ENCODE peak calls at places on chromosome 18, in four cellular contexts. One of them, this sample, is unnamed.

GRCh38 chr18:12287684-12288405 is 20.2 kb upstream of the TUBB6 start:
- DNase-seq in kidney: peak
- DNase-seq in GM03348: peak
- DNase-seq in NCI-H1092 treated with DMSO at 0.1 percent for 48 hours: no peak
- DNase-seq in this sample: no peak

GRCh38 chr18:49650426-49650891 is 88.6 kb downstream of the LIPG start:
- DNase-seq in kidney: no peak
- DNase-seq in GM03348: no peak
- DNase-seq in NCI-H1092 treated with DMSO at 0.1 percent for 48 hours: no peak
- DNase-seq in this sample: no peak

GRCh38 chr18:13374468-13375301 is 156.1 kb downstream of the LDLRAD4 start:
- DNase-seq in kidney: no peak
- DNase-seq in GM03348: no peak
- DNase-seq in NCI-H1092 treated with DMSO at 0.1 percent for 48 hours: peak
- DNase-seq in this sample: no peak

GRCh38 chr18:35201502-35201901 is 39.3 kb upstream of the ZNF397 start:
- DNase-seq in kidney: no peak
- DNase-seq in GM03348: no peak
- DNase-seq in NCI-H1092 treated with DMSO at 0.1 percent for 48 hours: peak
- DNase-seq in this sample: peak

GRCh38 chr18:35088931-35089330 is 47.7 kb downstream of the MAPRE2 start:
- DNase-seq in kidney: no peak
- DNase-seq in GM03348: no peak
- DNase-seq in NCI-H1092 treated with DMSO at 0.1 percent for 48 hours: no peak
- DNase-seq in this sample: no peak

GRCh38 chr18:48006415-48007175 is 76.1 kb upstream of the SMAD2 start:
- DNase-seq in kidney: no peak
- DNase-seq in GM03348: no peak
- DNase-seq in NCI-H1092 treated with DMSO at 0.1 percent for 48 hours: no peak
- DNase-seq in this sample: no peak

GRCh38 chr18:71327443-71328120 is 1038.7 kb downstream of the SOCS6 start:
- DNase-seq in kidney: no peak
- DNase-seq in GM03348: no peak
- DNase-seq in NCI-H1092 treated with DMSO at 0.1 percent for 48 hours: no peak
- DNase-seq in this sample: no peak

GRCh38 chr18:45335644-45336043 is 279.6 kb upstream of the SLC14A2 start:
- DNase-seq in kidney: no peak
- DNase-seq in GM03348: peak
- DNase-seq in NCI-H1092 treated with DMSO at 0.1 percent for 48 hours: no peak
- DNase-seq in this sample: no peak

GRCh38 chr18:13179566-13180113 is 38.9 kb upstream of the LDLRAD4 start:
- DNase-seq in kidney: no peak
- DNase-seq in GM03348: no peak
- DNase-seq in NCI-H1092 treated with DMSO at 0.1 percent for 48 hours: no peak
- DNase-seq in this sample: no peak

GRCh38 chr18:68417826-68418225 is 297.1 kb downstream of the TMX3 start:
- DNase-seq in kidney: no peak
- DNase-seq in GM03348: peak
- DNase-seq in NCI-H1092 treated with DMSO at 0.1 percent for 48 hours: no peak
- DNase-seq in this sample: no peak

GRCh38 chr18:644395-645004 is 13.0 kb upstream of the TYMS start:
- DNase-seq in kidney: no peak
- DNase-seq in GM03348: no peak
- DNase-seq in NCI-H1092 treated with DMSO at 0.1 percent for 48 hours: no peak
- DNase-seq in this sample: no peak

GRCh38 chr18:75156139-75156750 is 52.7 kb downstream of the PTGR3 start:
- DNase-seq in kidney: no peak
- DNase-seq in GM03348: no peak
- DNase-seq in NCI-H1092 treated with DMSO at 0.1 percent for 48 hours: no peak
- DNase-seq in this sample: no peak

GRCh38 chr18:22494771-22495170 is 77.1 kb upstream of the CTAGE1 start:
- DNase-seq in kidney: no peak
- DNase-seq in GM03348: peak
- DNase-seq in NCI-H1092 treated with DMSO at 0.1 percent for 48 hours: no peak
- DNase-seq in this sample: no peak

GRCh38 chr18:55781481-55781957 is 193.5 kb upstream of the TCF4 start:
- DNase-seq in kidney: no peak
- DNase-seq in GM03348: peak
- DNase-seq in NCI-H1092 treated with DMSO at 0.1 percent for 48 hours: peak
- DNase-seq in this sample: no peak

GRCh38 chr18:49910986-49911385 is 97.7 kb upstream of the ACAA2 start:
- DNase-seq in kidney: no peak
- DNase-seq in GM03348: no peak
- DNase-seq in NCI-H1092 treated with DMSO at 0.1 percent for 48 hours: peak
- DNase-seq in this sample: no peak

GRCh38 chr18:54261894-54262293 is 7.4 kb upstream of the POLI start:
- DNase-seq in kidney: no peak
- DNase-seq in GM03348: no peak
- DNase-seq in NCI-H1092 treated with DMSO at 0.1 percent for 48 hours: no peak
- DNase-seq in this sample: no peak

GRCh38 chr18:33577688-33578370 is at the start of gene ASXL3:
- DNase-seq in kidney: peak
- DNase-seq in GM03348: peak
- DNase-seq in NCI-H1092 treated with DMSO at 0.1 percent for 48 hours: peak
- DNase-seq in this sample: no peak

GRCh38 chr18:10053861-10054260 is 140.0 kb downstream of the VAPA start:
- DNase-seq in kidney: no peak
- DNase-seq in GM03348: no peak
- DNase-seq in NCI-H1092 treated with DMSO at 0.1 percent for 48 hours: no peak
- DNase-seq in this sample: no peak

GRCh38 chr18:27954226-27954625 is 222.7 kb downstream of the CDH2 start:
- DNase-seq in kidney: no peak
- DNase-seq in GM03348: peak
- DNase-seq in NCI-H1092 treated with DMSO at 0.1 percent for 48 hours: no peak
- DNase-seq in this sample: no peak

GRCh38 chr18:13626544-13626908 is 99.8 kb downstream of the FAM210A start:
- DNase-seq in kidney: no peak
- DNase-seq in GM03348: no peak
- DNase-seq in NCI-H1092 treated with DMSO at 0.1 percent for 48 hours: no peak
- DNase-seq in this sample: no peak

GRCh38 chr18:42157420-42157819 is 202.4 kb downstream of the PIK3C3 start:
- DNase-seq in kidney: no peak
- DNase-seq in GM03348: no peak
- DNase-seq in NCI-H1092 treated with DMSO at 0.1 percent for 48 hours: no peak
- DNase-seq in this sample: no peak

GRCh38 chr18:38575648-38576047 is 1010.0 kb upstream of the CELF4 start:
- DNase-seq in kidney: no peak
- DNase-seq in GM03348: no peak
- DNase-seq in NCI-H1092 treated with DMSO at 0.1 percent for 48 hours: no peak
- DNase-seq in this sample: no peak

GRCh38 chr18:24170389-24170788 is 31.5 kb downstream of the CABYR start:
- DNase-seq in kidney: no peak
- DNase-seq in GM03348: no peak
- DNase-seq in NCI-H1092 treated with DMSO at 0.1 percent for 48 hours: no peak
- DNase-seq in this sample: no peak

GRCh38 chr18:9870431-9871023 is 15.2 kb upstream of the TXNDC2 start:
- DNase-seq in kidney: no peak
- DNase-seq in GM03348: no peak
- DNase-seq in NCI-H1092 treated with DMSO at 0.1 percent for 48 hours: no peak
- DNase-seq in this sample: no peak

GRCh38 chr18:5879479-5879882 is 15.8 kb downstream of the TMEM200C start:
- DNase-seq in kidney: no peak
- DNase-seq in GM03348: peak
- DNase-seq in NCI-H1092 treated with DMSO at 0.1 percent for 48 hours: no peak
- DNase-seq in this sample: no peak

GRCh38 chr18:74994502-74995403 is 214.2 kb downstream of the PTGR3 start:
- DNase-seq in kidney: no peak
- DNase-seq in GM03348: peak
- DNase-seq in NCI-H1092 treated with DMSO at 0.1 percent for 48 hours: peak
- DNase-seq in this sample: no peak

GRCh38 chr18:54716586-54716985 is 111.7 kb upstream of the RAB27B start:
- DNase-seq in kidney: no peak
- DNase-seq in GM03348: no peak
- DNase-seq in NCI-H1092 treated with DMSO at 0.1 percent for 48 hours: no peak
- DNase-seq in this sample: no peak

GRCh38 chr18:60064271-60064670 is 164.5 kb downstream of the PMAIP1 start:
- DNase-seq in kidney: no peak
- DNase-seq in GM03348: no peak
- DNase-seq in NCI-H1092 treated with DMSO at 0.1 percent for 48 hours: no peak
- DNase-seq in this sample: no peak

GRCh38 chr18:56900195-56901094 is 246.4 kb upstream of the BOD1L2 start:
- DNase-seq in kidney: no peak
- DNase-seq in GM03348: no peak
- DNase-seq in NCI-H1092 treated with DMSO at 0.1 percent for 48 hours: no peak
- DNase-seq in this sample: no peak

GRCh38 chr18:49018961-49019445 is 68.2 kb upstream of the SMAD7 start:
- DNase-seq in kidney: peak
- DNase-seq in GM03348: no peak
- DNase-seq in NCI-H1092 treated with DMSO at 0.1 percent for 48 hours: no peak
- DNase-seq in this sample: no peak

GRCh38 chr18:46393961-46394360 is 263.1 kb downstream of the LOXHD1 start:
- DNase-seq in kidney: no peak
- DNase-seq in GM03348: no peak
- DNase-seq in NCI-H1092 treated with DMSO at 0.1 percent for 48 hours: no peak
- DNase-seq in this sample: no peak

GRCh38 chr18:58669731-58670379 is 1.4 kb upstream of the MALT1 start:
- DNase-seq in kidney: no peak
- DNase-seq in GM03348: no peak
- DNase-seq in NCI-H1092 treated with DMSO at 0.1 percent for 48 hours: peak
- DNase-seq in this sample: no peak

GRCh38 chr18:28178720-28179119 is 1.8 kb upstream of the CDH2 start:
- DNase-seq in kidney: no peak
- DNase-seq in GM03348: peak
- DNase-seq in NCI-H1092 treated with DMSO at 0.1 percent for 48 hours: no peak
- DNase-seq in this sample: no peak

GRCh38 chr18:22683196-22683676 is 249.9 kb upstream of the RBBP8 start:
- DNase-seq in kidney: peak
- DNase-seq in GM03348: peak
- DNase-seq in NCI-H1092 treated with DMSO at 0.1 percent for 48 hours: peak
- DNase-seq in this sample: no peak

GRCh38 chr18:66005831-66006588 is 255.2 kb downstream of the CDH7 start:
- DNase-seq in kidney: peak
- DNase-seq in GM03348: no peak
- DNase-seq in NCI-H1092 treated with DMSO at 0.1 percent for 48 hours: no peak
- DNase-seq in this sample: no peak

GRCh38 chr18:48801728-48802542 is 148.8 kb downstream of the SMAD7 start:
- DNase-seq in kidney: peak
- DNase-seq in GM03348: no peak
- DNase-seq in NCI-H1092 treated with DMSO at 0.1 percent for 48 hours: no peak
- DNase-seq in this sample: no peak

GRCh38 chr18:77433076-77433475 is 183.4 kb downstream of the GALR1 start:
- DNase-seq in kidney: no peak
- DNase-seq in GM03348: no peak
- DNase-seq in NCI-H1092 treated with DMSO at 0.1 percent for 48 hours: no peak
- DNase-seq in this sample: no peak

GRCh38 chr18:37163119-37163518 is 334.2 kb downstream of the KIAA1328 start:
- DNase-seq in kidney: no peak
- DNase-seq in GM03348: no peak
- DNase-seq in NCI-H1092 treated with DMSO at 0.1 percent for 48 hours: no peak
- DNase-seq in this sample: no peak

This sample was measured in D721Med.